ENCODE peak calls at places on chromosomes 6 and 20, in eight cellular contexts. K is testis, Q is left lung, P is lung, N is fibroblast of lung, Y is PC-3, V is cardiac muscle cell, I is upper lobe of right lung. A is an unnamed sample. For H3K4me1, the result is how much of the 10 kb centered on the place peaks cover.

GRCh38 chr20:50460608-50461268 is 49.4 kb upstream of the PTPN1 start:
- DNase-seq in K (peak), P (peak), Q (peak), I (peak), V (peak), Y (peak), N (peak), A (peak)

GRCh38 chr20:219290-220115 is 7.6 kb upstream of the DEFB129 start:
- DNase-seq in Q (no peak), V (peak), P (no peak), N (peak), K (no peak), I (no peak), Y (peak), A (no peak)

GRCh38 chr6:73774311-73774766 is 78.3 kb downstream of the CD109 start:
- DNase-seq in K (peak), Q (no peak), I (no peak), Y (peak), N (peak), P (no peak), V (peak), A (peak)

GRCh38 chr20:43658723-43659419 is 8.0 kb upstream of the MYBL2 start:
- DNase-seq in Q (no peak), I (no peak), N (no peak), V (no peak), P (no peak), K (no peak), Y (peak), A (no peak)

GRCh38 chr6:170124836-170125235 is 166.0 kb downstream of the DLL1 start:
- DNase-seq in I (peak), N (no peak), Y (peak), K (peak), Q (peak), V (no peak), P (no peak), A (no peak)

GRCh38 chr6:139172567-139172966 is 37.7 kb downstream of the HECA start:
- DNase-seq in K (no peak), V (no peak), N (no peak), I (no peak), Y (no peak), Q (no peak), P (no peak), A (no peak)

GRCh38 chr20:62840244-62841197 is 21.1 kb downstream of the TCFL5 start:
- DNase-seq in V (no peak), P (no peak), N (no peak), K (no peak), Y (peak), Q (no peak), I (no peak), A (peak)

GRCh38 chr20:24684421-24684871 is 215.0 kb downstream of the SYNDIG1 start:
- DNase-seq in P (no peak), Q (peak), I (peak), V (no peak), K (no peak), N (no peak), Y (no peak), A (no peak)

GRCh38 chr6:34587325-34587724 is 31.2 kb upstream of the SPDEF start:
- DNase-seq in I (no peak), K (no peak), N (no peak), P (no peak), Q (no peak), V (no peak), Y (no peak), A (no peak)

GRCh38 chr6:111406200-111406711 is 76.8 kb downstream of the REV3L start:
- DNase-seq in K (no peak), N (no peak), P (no peak), Y (no peak), I (no peak), Q (no peak), V (no peak), A (no peak)

GRCh38 chr6:21824431-21825180 is 231.1 kb downstream of the SOX4 start:
- DNase-seq in N (peak), P (no peak), K (no peak), Y (peak), V (no peak), I (no peak), Q (no peak), A (no peak)

GRCh38 chr20:40470313-40471260 is 218.4 kb downstream of the MAFB start:
- DNase-seq in P (no peak), Y (no peak), N (no peak), I (no peak), V (peak), Q (peak), K (peak), A (peak)

GRCh38 chr6:119351005-119351394 is 1.4 kb upstream of the MAN1A1 start:
- DNase-seq in Y (peak), P (no peak), Q (no peak), V (no peak), N (peak), I (no peak), K (no peak), A (no peak)

GRCh38 chr20:5036828-5037227 is 35.5 kb upstream of the SLC23A2 start:
- DNase-seq in Y (no peak), I (no peak), N (no peak), P (no peak), V (no peak), Q (no peak), K (no peak), A (no peak)

GRCh38 chr20:21053002-21053762 is 53.0 kb downstream of the LINC00237 start:
- DNase-seq in Q (no peak), K (no peak), I (no peak), N (no peak), V (peak), P (no peak), Y (no peak), A (no peak)

GRCh38 chr6:10963113-10963512 is 76.3 kb downstream of the SYCP2L start:
- DNase-seq in N (no peak), K (no peak), I (no peak), Q (no peak), Y (no peak), V (no peak), P (no peak), A (no peak)

GRCh38 chr6:16972535-16972934 is 129.3 kb upstream of the STMND1 start:
- DNase-seq in P (no peak), Y (no peak), K (no peak), I (no peak), Q (no peak), N (no peak), V (no peak), A (no peak)

GRCh38 chr6:30800876-30801275 is 56.5 kb upstream of the IER3 start:
- DNase-seq in Y (no peak), I (no peak), V (no peak), N (no peak), Q (no peak), P (no peak), K (no peak), A (peak)

GRCh38 chr6:30804333-30804732 is 60.0 kb upstream of the IER3 start:
- DNase-seq in V (no peak), K (no peak), I (no peak), Y (no peak), P (no peak), Q (no peak), N (no peak), A (no peak)

GRCh38 chr6:30799210-30799609 is 54.9 kb upstream of the IER3 start:
- DNase-seq in Q (no peak), I (no peak), P (no peak), Y (no peak), N (no peak), K (no peak), V (no peak), A (no peak)

GRCh38 chr6:30802731-30803130 is 58.4 kb upstream of the IER3 start:
- DNase-seq in Q (no peak), V (no peak), K (no peak), P (no peak), N (no peak), I (no peak), Y (peak), A (no peak)

DNA sequence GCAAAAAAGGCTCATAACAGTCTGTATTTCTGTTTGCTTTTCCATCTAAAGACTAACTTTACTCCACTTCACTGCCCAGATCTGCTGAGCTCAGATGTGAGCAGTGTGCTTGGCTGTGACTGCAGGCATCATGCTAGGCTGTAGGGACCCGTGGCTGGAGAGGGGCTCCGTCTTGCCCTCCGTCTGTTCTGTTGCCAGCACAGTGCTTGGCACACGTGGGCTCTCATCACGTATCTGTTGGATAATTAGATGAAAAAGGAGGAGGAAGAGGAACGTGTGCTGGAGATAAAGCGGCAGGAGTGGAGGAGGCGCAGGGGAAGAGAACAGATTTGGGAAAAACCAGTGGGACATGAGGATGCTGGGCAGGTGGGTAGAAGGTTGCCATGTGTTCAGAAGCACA is 57.6 kb upstream of the IER3 start:
- DNase-seq in P (no peak), V (no peak), Q (no peak), K (no peak), Y (no peak), N (no peak), I (no peak), A (no peak)
- H3K4me1 ChIP-seq in P (under half), V (under half), Q (under half), K (under half), Y (under half), N (under half), I (under half), A (under half)

GRCh38 chr6:13762648-13763441 is 51.2 kb upstream of the RANBP9 start:
- DNase-seq in Y (no peak), V (no peak), Q (peak), K (no peak), N (peak), P (peak), I (no peak), A (no peak)
- H3K4me1 ChIP-seq in Y (under half), V (under half), Q (under half), K (under half), N (under half), P (under half), I (under half), A (under half)

GRCh38 chr6:113635222-113635970 is 221.7 kb upstream of the MARCKS start:
- DNase-seq in Y (no peak), K (no peak), Q (no peak), P (no peak), I (no peak), V (no peak), N (no peak), A (no peak)
- H3K4me1 ChIP-seq in Y (under half), K (under half), Q (under half), P (under half), I (under half), V (under half), N (under half), A (under half)

DNA sequence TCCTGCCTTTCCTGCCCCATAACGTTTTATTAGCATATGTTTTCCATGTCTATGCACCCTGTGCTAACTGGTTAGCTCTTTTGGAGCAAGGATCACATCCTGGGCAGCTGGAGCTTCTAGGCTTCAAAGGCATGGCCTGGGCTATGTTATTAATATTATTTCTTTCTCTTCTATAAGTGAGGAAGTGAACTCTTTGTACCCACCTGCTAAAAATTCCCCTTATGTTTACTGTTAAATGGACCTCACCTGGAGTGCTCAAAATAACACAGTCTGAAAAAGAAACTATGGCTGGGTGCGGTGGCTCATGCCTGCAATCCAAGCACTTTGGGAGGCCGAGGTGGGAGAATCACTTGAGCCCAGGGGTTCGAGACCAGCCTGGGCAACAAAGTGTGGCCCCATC is 97.8 kb downstream of the TNFAIP3 start:
- DNase-seq in V (no peak), P (no peak), Y (no peak), Q (no peak), N (no peak), I (no peak), K (no peak), A (no peak)
- H3K4me1 ChIP-seq in V (under half), P (under half), Y (under half), Q (under half), N (under half), I (under half), K (under half), A (under half)

DNA sequence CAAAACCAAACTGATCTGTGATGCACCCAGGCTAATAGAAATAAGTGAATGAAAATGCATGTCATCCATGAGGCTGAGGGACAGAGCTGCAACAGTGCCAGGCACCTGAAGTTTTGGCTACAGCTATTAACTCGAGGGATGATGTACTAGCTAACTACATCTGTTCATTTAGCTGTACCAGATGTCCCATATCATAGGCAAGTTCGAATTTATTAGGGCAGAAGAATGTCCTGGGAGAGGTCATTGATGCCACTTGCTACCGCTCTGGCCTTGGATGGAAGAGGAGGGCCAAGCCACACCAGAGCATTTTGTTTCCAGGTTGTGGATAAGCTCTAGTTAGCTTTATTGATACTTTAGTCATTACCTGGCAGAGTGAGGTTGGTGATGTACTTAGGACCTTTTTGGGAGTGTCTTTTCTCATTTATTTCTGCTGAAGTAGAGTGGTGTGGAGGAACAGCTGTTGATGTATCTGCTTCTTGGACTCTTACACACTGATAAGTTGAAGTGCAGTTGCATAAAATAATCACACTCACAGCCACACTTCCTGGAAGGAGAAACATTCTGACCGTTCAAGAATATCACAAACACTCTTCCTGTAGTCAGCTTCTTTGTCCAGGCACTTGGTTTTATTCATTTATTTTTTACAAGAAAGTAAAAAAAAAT is 8.2 kb downstream of the ZFAND3 start:
- DNase-seq in V (no peak), P (no peak), Q (no peak), N (no peak), Y (no peak), K (no peak), I (no peak), A (no peak)
- H3K4me1 ChIP-seq in V (under half), P (under half), Q (under half), N (under half), Y (under half), K (under half), I (half or more), A (under half)

DNA sequence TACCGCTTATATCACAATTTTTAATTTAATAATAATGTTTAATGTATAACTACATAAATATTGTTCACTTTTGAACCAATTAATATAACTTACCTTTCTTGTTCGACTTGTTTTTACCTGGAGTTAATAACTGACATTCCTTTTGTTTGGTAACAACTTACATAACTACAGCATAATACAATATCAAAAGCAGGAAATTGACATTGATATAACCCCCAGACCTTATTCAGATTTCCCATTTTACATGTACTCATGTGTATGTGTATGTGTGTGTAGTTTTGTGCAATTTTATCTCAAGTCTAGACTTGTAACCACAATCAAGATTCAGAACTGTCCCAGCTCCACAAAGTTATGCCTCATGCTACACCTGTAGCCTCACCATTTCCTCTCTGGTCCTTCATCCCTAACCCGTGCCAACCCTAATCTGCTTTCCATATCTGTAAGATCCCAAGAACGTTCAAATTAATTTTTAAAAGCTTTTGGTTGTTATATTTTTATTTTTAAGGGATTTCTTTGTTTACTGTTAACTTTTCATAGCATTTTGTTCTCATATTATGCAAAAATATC is 190.6 kb downstream of the MANEA start:
- DNase-seq in N (no peak), Q (no peak), V (no peak), I (no peak), K (no peak), P (no peak), Y (no peak), A (no peak)
- H3K4me1 ChIP-seq in N (under half), Q (under half), V (under half), I (under half), K (under half), P (under half), Y (under half), A (under half)

DNA sequence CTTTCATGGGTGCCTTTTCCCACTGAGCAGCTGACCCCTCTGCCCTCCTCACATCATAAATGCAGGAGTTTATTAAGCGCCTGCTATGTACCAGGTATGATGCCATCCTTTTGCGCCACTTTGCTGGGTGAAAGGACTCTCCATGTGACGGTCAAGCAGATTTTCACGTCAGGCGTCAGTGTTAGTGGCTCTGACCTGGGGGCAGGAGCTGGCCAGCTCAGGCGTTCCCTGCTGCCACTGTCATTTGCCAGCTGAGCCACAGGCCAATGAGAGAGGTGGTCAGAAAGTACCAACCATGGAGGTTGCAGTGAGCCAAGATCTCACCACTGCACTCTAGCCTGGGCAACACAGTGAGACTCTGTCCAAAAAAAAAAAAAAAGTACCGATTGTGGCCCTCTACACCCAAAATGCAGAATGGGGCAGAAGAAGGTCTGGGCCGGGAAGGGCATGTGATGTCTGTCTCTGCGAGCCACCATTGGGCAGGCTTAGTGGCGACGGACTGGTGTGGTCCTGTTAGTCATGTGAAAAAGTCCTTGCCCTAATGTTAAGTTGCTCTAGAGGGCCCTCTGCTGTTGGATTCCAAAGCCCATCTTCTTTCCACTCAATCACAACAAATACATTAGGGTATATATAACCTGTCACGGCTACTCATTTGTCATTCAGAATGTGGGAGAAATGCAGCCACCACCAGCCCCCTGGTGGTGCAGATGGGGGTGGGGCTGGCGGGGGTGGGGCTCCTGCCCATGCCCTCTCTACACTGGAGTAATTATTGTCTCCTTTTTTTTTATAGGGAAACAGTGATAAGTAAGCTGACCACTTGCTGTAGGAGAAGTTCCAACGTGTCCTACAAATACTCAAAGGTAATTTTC is 18.4 kb upstream of the SLC22A1 start:
- DNase-seq in Y (peak), K (no peak), Q (no peak), P (no peak), N (peak), V (peak), I (peak), A (no peak)
- H3K4me1 ChIP-seq in Y (under half), K (under half), Q (under half), P (under half), N (under half), V (under half), I (under half), A (under half)

DNA sequence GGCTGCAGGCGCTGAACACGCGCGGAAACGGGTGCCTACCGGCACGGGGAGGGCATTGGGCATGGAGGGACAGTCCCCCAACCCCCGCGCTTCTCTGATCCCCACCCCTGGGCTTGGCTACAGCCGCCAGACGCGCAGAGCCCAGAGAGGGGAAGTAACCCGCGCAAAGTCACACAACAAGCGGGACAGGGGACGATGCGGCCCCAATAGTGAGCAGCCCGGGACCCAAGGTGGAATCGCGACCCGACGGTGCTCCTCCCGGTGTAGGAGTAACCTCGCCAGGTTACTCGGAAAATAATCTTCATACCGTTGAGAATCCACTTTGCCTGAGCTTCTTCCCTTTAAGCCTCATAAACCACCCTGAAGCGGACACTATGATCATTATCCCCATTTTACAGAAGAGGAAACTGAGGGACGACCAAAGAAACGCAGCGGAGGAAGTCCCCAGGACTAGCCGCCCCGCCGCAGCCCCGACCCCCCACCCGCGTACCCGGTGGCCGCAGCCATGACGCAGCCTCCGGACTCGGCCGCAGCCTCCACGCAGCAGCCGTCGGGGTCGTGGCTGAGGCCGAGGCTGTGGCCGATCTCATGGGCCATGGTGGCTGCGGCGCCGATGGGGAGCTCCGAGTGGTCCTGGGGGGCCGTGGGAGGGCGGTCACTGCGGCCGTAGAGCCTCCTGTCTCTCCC is 8.8 kb downstream of the ADAM33 start:
- DNase-seq in I (no peak), Q (no peak), V (no peak), P (no peak), K (no peak), Y (no peak), N (no peak), A (no peak)
- H3K4me1 ChIP-seq in I (under half), Q (under half), V (under half), P (under half), K (under half), Y (under half), N (under half), A (under half)